ENCODE peak calls at places on chromosomes 11 and 22, in nine cellular contexts. One of them, this sample, is unnamed.

GRCh38 chr11:63764201-63764711 is 4.3 kb downstream of the ZFTA start:
- DNase-seq in IMR-90: no peak
- DNase-seq in astrocyte: no peak
- DNase-seq in substantia nigra: no peak
- DNase-seq in A549: no peak
- DNase-seq in psoas muscle: peak; percentile 53
- DNase-seq in left ventricle myocardium inferior: peak; percentile 21
- DNase-seq in uterus: no peak
- DNase-seq in Karpas-422: no peak
- DNase-seq in this sample: peak; percentile 57

GRCh38 chr11:69918231-69918937 is 99.2 kb upstream of the FGF3 start:
- DNase-seq in IMR-90: no peak
- DNase-seq in A549: no peak
- DNase-seq in Karpas-422: no peak
- DNase-seq in psoas muscle: peak; percentile 78
- DNase-seq in astrocyte: no peak
- DNase-seq in uterus: peak; percentile 27
- DNase-seq in substantia nigra: no peak
- DNase-seq in left ventricle myocardium inferior: peak; percentile 50
- DNase-seq in this sample: no peak

GRCh38 chr11:125404811-125405481 is 91.1 kb downstream of the FEZ1 start:
- DNase-seq in left ventricle myocardium inferior: peak; percentile 76
- DNase-seq in IMR-90: peak; percentile 47
- DNase-seq in Karpas-422: peak; percentile 73
- DNase-seq in astrocyte: no peak
- DNase-seq in substantia nigra: peak; percentile 55
- DNase-seq in uterus: peak; percentile 63
- DNase-seq in psoas muscle: peak; percentile 92
- DNase-seq in A549: peak; percentile 14
- DNase-seq in this sample: peak; percentile 76

GRCh38 chr11:86486261-86487030 is 111.8 kb downstream of the CCDC81 start:
- DNase-seq in left ventricle myocardium inferior: no peak
- DNase-seq in uterus: no peak
- DNase-seq in IMR-90: no peak
- DNase-seq in substantia nigra: no peak
- DNase-seq in Karpas-422: no peak
- DNase-seq in astrocyte: no peak
- DNase-seq in psoas muscle: peak; percentile 54
- DNase-seq in A549: no peak
- DNase-seq in this sample: peak; percentile 53

GRCh38 chr22:32558681-32559355 is 84.2 kb downstream of the FBXO7 start:
- DNase-seq in psoas muscle: peak; percentile 91
- DNase-seq in left ventricle myocardium inferior: peak; percentile 59
- DNase-seq in IMR-90: peak; percentile 79
- DNase-seq in Karpas-422: no peak
- DNase-seq in uterus: peak; percentile 92
- DNase-seq in A549: peak; percentile 86
- DNase-seq in substantia nigra: no peak
- DNase-seq in astrocyte: peak; percentile 72
- DNase-seq in this sample: no peak

GRCh38 chr11:43923327-43924111 is 18.9 kb upstream of the C11orf96 start:
- DNase-seq in substantia nigra: no peak
- DNase-seq in left ventricle myocardium inferior: peak; percentile 49
- DNase-seq in astrocyte: peak; percentile 69
- DNase-seq in Karpas-422: no peak
- DNase-seq in psoas muscle: peak; percentile 75
- DNase-seq in A549: peak; percentile 22
- DNase-seq in uterus: peak; percentile 70
- DNase-seq in IMR-90: peak; percentile 92
- DNase-seq in this sample: peak; percentile 71

GRCh38 chr11:59106363-59107336 is at the start of gene FAM111B:
- DNase-seq in uterus: peak; percentile 89
- DNase-seq in substantia nigra: peak; percentile 41
- DNase-seq in psoas muscle: peak; percentile 84
- DNase-seq in Karpas-422: peak; percentile 96
- DNase-seq in A549: peak; percentile 94
- DNase-seq in IMR-90: peak; percentile 91
- DNase-seq in astrocyte: peak; percentile 94
- DNase-seq in left ventricle myocardium inferior: peak; percentile 82
- DNase-seq in this sample: peak; percentile 76

GRCh38 chr11:23540101-23540561 is 679.9 kb upstream of the CCDC179 start:
- DNase-seq in astrocyte: peak; percentile 63
- DNase-seq in uterus: no peak
- DNase-seq in Karpas-422: peak; percentile 86
- DNase-seq in psoas muscle: no peak
- DNase-seq in IMR-90: peak; percentile 53
- DNase-seq in substantia nigra: no peak
- DNase-seq in A549: peak; percentile 27
- DNase-seq in left ventricle myocardium inferior: no peak
- DNase-seq in this sample: no peak

GRCh38 chr22:23169032-23169384 is 11.3 kb upstream of the BCR start:
- DNase-seq in Karpas-422: no peak
- DNase-seq in uterus: no peak
- DNase-seq in A549: no peak
- DNase-seq in IMR-90: no peak
- DNase-seq in astrocyte: no peak
- DNase-seq in substantia nigra: no peak
- DNase-seq in left ventricle myocardium inferior: no peak
- DNase-seq in psoas muscle: no peak
- DNase-seq in this sample: no peak

GRCh38 chr22:23164091-23164490 is 16.2 kb upstream of the BCR start:
- DNase-seq in IMR-90: no peak
- DNase-seq in psoas muscle: no peak
- DNase-seq in uterus: no peak
- DNase-seq in A549: no peak
- DNase-seq in Karpas-422: no peak
- DNase-seq in left ventricle myocardium inferior: no peak
- DNase-seq in substantia nigra: no peak
- DNase-seq in astrocyte: no peak
- DNase-seq in this sample: no peak

GRCh38 chr22:23168381-23169031 is 11.8 kb upstream of the BCR start:
- DNase-seq in astrocyte: no peak
- DNase-seq in substantia nigra: no peak
- DNase-seq in left ventricle myocardium inferior: no peak
- DNase-seq in A549: no peak
- DNase-seq in IMR-90: no peak
- DNase-seq in psoas muscle: no peak
- DNase-seq in Karpas-422: no peak
- DNase-seq in uterus: no peak
- DNase-seq in this sample: no peak

GRCh38 chr22:23166038-23166831 is 14.1 kb upstream of the BCR start:
- DNase-seq in left ventricle myocardium inferior: no peak
- DNase-seq in Karpas-422: no peak
- DNase-seq in astrocyte: no peak
- DNase-seq in substantia nigra: no peak
- DNase-seq in psoas muscle: no peak
- DNase-seq in IMR-90: no peak
- DNase-seq in uterus: no peak
- DNase-seq in A549: no peak
- DNase-seq in this sample: no peak

GRCh38 chr22:23166841-23167610 is 13.3 kb upstream of the BCR start:
- DNase-seq in substantia nigra: no peak
- DNase-seq in psoas muscle: no peak
- DNase-seq in uterus: no peak
- DNase-seq in Karpas-422: no peak
- DNase-seq in astrocyte: no peak
- DNase-seq in IMR-90: no peak
- DNase-seq in A549: no peak
- DNase-seq in left ventricle myocardium inferior: no peak
- DNase-seq in this sample: no peak
- H3K27ac ChIP-seq in substantia nigra: no peak overlapping the region
- H3K27ac ChIP-seq in psoas muscle: no peak overlapping the region
- H3K27ac ChIP-seq in uterus: no peak overlapping the region
- H3K27ac ChIP-seq in Karpas-422: no peak overlapping the region
- H3K27ac ChIP-seq in astrocyte: no peak overlapping the region
- H3K27ac ChIP-seq in IMR-90: no peak overlapping the region
- H3K27ac ChIP-seq in A549: no peak overlapping the region
- H3K27ac ChIP-seq in left ventricle myocardium inferior: no peak overlapping the region
- H3K27ac ChIP-seq in this sample: no peak overlapping the region

DNA sequence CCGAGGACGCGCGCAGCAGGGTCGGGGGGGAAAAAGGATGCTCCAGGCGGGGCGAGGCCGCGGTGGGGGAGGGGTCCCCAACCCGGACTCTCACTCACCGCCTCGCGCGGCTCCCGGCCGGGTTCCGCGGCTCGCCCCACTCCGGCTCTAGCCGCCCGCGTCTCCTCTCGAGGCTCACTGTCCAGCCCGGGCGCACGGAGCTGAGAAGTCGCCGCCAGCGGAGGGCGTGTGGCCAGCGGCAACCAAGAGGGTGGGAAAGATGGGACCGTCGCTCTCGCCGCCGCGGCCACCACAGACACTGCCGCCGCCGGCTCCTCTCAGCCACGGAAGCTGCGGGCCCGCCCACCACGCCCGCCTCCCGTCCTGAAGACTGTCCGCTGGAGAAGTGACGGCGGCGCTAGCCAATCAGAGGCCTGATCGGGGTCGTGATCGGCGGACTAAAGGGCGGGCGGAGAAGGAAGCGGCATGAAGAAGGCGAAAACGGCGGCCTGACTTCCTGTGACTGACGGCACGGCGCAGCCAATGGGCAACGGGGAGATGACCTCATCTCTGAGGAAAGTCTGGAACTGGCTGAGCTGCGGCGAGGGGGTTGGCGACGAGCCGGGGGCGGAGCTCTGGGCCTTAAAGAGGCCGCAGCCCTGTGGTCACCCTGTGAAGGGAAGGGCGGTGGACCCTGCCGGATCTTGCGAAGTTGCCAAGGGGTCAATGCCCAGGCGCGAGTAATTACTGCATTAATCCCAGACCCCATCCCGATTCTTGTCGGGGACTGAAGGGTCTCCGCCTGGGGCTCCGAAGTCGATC is at the start of gene MRTFA:
- DNase-seq in left ventricle myocardium inferior: peak; percentile 100
- DNase-seq in astrocyte: peak; percentile 99
- DNase-seq in uterus: peak; percentile 100
- DNase-seq in A549: peak; percentile 99
- DNase-seq in IMR-90: peak; percentile 100
- DNase-seq in psoas muscle: peak; percentile 100
- DNase-seq in Karpas-422: peak; percentile 100
- DNase-seq in substantia nigra: peak; percentile 100
- DNase-seq in this sample: peak; percentile 100
- H3K27ac ChIP-seq in left ventricle myocardium inferior: peak within 1 kb of the TSS; percentile 93
- H3K27ac ChIP-seq in astrocyte: peak within 1 kb of the TSS; percentile 92
- H3K27ac ChIP-seq in uterus: peak within 1 kb of the TSS; percentile 94
- H3K27ac ChIP-seq in A549: peak within 1 kb of the TSS; percentile 97
- H3K27ac ChIP-seq in IMR-90: peak within 1 kb of the TSS; percentile 86
- H3K27ac ChIP-seq in psoas muscle: peak within 1 kb of the TSS; percentile 89
- H3K27ac ChIP-seq in Karpas-422: no peak within 1 kb of the TSS
- H3K27ac ChIP-seq in substantia nigra: peak within 1 kb of the TSS; percentile 90
- H3K27ac ChIP-seq in this sample: peak within 1 kb of the TSS; percentile 4

DNA sequence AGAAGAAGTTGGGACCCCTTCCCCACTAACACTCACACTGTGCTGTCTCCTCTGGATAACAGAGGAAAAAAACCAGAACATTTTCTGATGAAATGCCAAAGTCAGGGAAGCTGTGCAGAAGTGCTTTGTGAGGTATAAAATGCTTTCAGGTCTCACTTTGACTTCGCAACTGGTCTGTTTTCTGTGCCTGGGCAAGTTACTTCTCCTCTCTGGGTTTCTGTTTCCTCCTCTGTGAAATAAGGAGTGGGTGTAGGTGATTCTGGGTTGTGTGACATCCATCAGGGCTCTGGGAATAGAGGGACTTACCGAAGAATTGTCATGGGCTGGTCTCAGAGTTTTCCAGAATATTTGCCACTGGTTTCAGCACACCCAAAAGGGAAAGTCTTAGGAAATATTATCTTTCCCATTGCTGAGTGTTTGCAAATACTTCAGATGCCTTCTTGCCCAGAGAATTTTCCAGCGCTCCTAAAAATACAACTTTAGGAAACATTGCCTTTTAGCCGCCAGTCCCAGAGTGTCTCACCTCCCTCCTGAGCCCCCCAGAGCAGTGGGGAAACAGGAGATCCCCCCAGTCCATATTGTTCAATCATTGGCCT is 118.5 kb downstream of the KIAA1671 start:
- DNase-seq in psoas muscle: no peak
- DNase-seq in Karpas-422: no peak
- DNase-seq in IMR-90: no peak
- DNase-seq in uterus: no peak
- DNase-seq in astrocyte: peak; percentile 20
- DNase-seq in left ventricle myocardium inferior: no peak
- DNase-seq in A549: no peak
- DNase-seq in substantia nigra: no peak
- DNase-seq in this sample: no peak
- H3K27ac ChIP-seq in psoas muscle: no peak overlapping the region
- H3K27ac ChIP-seq in Karpas-422: no peak overlapping the region
- H3K27ac ChIP-seq in IMR-90: no peak overlapping the region
- H3K27ac ChIP-seq in uterus: no peak overlapping the region
- H3K27ac ChIP-seq in astrocyte: no peak overlapping the region
- H3K27ac ChIP-seq in left ventricle myocardium inferior: no peak overlapping the region
- H3K27ac ChIP-seq in A549: no peak overlapping the region
- H3K27ac ChIP-seq in substantia nigra: no peak overlapping the region
- H3K27ac ChIP-seq in this sample: no peak overlapping the region

GRCh38 chr11:15965562-15966250 is 390.6 kb downstream of the SOX6 start:
- DNase-seq in psoas muscle: no peak
- DNase-seq in uterus: no peak
- DNase-seq in left ventricle myocardium inferior: no peak
- DNase-seq in Karpas-422: no peak
- DNase-seq in astrocyte: no peak
- DNase-seq in A549: no peak
- DNase-seq in substantia nigra: no peak
- DNase-seq in IMR-90: no peak
- DNase-seq in this sample: no peak

GRCh38 chr11:15967966-15968365 is 388.4 kb downstream of the SOX6 start:
- DNase-seq in psoas muscle: no peak
- DNase-seq in left ventricle myocardium inferior: no peak
- DNase-seq in A549: peak; percentile 17
- DNase-seq in astrocyte: peak; percentile 52
- DNase-seq in uterus: no peak
- DNase-seq in substantia nigra: no peak
- DNase-seq in IMR-90: peak; percentile 76
- DNase-seq in Karpas-422: no peak
- DNase-seq in this sample: no peak

GRCh38 chr11:15958939-15959338 is 397.4 kb downstream of the SOX6 start:
- DNase-seq in left ventricle myocardium inferior: no peak
- DNase-seq in Karpas-422: no peak
- DNase-seq in psoas muscle: no peak
- DNase-seq in uterus: no peak
- DNase-seq in substantia nigra: no peak
- DNase-seq in A549: no peak
- DNase-seq in astrocyte: no peak
- DNase-seq in IMR-90: no peak
- DNase-seq in this sample: no peak

GRCh38 chr11:15967166-15967565 is 389.2 kb downstream of the SOX6 start:
- DNase-seq in Karpas-422: no peak
- DNase-seq in astrocyte: no peak
- DNase-seq in IMR-90: no peak
- DNase-seq in A549: peak; percentile 80
- DNase-seq in uterus: no peak
- DNase-seq in psoas muscle: no peak
- DNase-seq in substantia nigra: no peak
- DNase-seq in left ventricle myocardium inferior: no peak
- DNase-seq in this sample: no peak

DNA sequence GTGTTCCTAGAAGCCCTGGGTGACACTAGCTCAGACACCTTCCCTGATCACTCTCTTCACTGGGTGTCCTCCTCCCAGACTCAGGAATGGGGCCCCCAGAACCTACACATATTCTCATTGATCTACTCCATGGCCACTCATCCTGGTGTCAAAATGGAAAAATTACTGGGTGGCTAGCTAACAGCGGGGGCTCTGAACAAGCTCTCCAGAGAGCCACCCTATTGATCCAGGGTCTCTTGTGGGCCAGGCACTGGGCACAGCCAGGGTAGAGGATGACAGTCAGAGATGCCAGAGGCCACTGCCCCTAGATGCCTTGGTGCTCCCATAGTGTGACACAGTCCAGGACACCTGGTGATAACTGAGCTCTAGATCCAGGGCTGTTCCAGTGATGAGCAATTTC is 393.1 kb downstream of the SOX6 start:
- DNase-seq in Karpas-422: no peak
- DNase-seq in uterus: no peak
- DNase-seq in A549: no peak
- DNase-seq in astrocyte: no peak
- DNase-seq in substantia nigra: no peak
- DNase-seq in psoas muscle: no peak
- DNase-seq in left ventricle myocardium inferior: no peak
- DNase-seq in IMR-90: no peak
- DNase-seq in this sample: no peak
- H3K27ac ChIP-seq in Karpas-422: no peak overlapping the region
- H3K27ac ChIP-seq in uterus: no peak overlapping the region
- H3K27ac ChIP-seq in A549: no peak overlapping the region
- H3K27ac ChIP-seq in astrocyte: no peak overlapping the region
- H3K27ac ChIP-seq in substantia nigra: no peak overlapping the region
- H3K27ac ChIP-seq in psoas muscle: no peak overlapping the region
- H3K27ac ChIP-seq in left ventricle myocardium inferior: no peak overlapping the region
- H3K27ac ChIP-seq in IMR-90: no peak overlapping the region
- H3K27ac ChIP-seq in this sample: no peak overlapping the region